ENCODE peak calls at places on chromosomes 4 and X, in seven cellular contexts. P is A549, H is GM12878, K is HCT116, S is H1, Z is HepG2, N is endothelial cell of umbilical vein. C is an unnamed sample.

GRCh38 chrX:23844502-23845138 is 61.6 kb downstream of the SAT1 start:
- DNase-seq in H (no peak), P (no peak), K (no peak), S (no peak), Z (peak; percentile 65), N (peak; percentile 83), C (peak; percentile 72)

GRCh38 chr4:147815741-147816140 is 83.9 kb downstream of the ARHGAP10 start:
- DNase-seq in H (no peak), Z (no peak), P (no peak), K (no peak), S (no peak), N (no peak), C (no peak)

GRCh38 chr4:178611062-178611461 is 1168.8 kb upstream of the AGA start:
- DNase-seq in P (no peak), H (no peak), S (no peak), K (no peak), Z (no peak), N (no peak), C (no peak)

GRCh38 chr4:88623097-88623496 is 30.8 kb downstream of the HERC3 start:
- DNase-seq in Z (peak; percentile 24), P (peak; percentile 77), H (no peak), K (no peak), S (no peak), N (no peak), C (peak; percentile 2)

GRCh38 chr4:172927096-172927495 is 241.5 kb upstream of the GALNT7 start:
- DNase-seq in Z (no peak), P (no peak), H (no peak), S (no peak), K (no peak), N (peak; percentile 37), C (no peak)

GRCh38 chrX:123138473-123138872 is 45.6 kb upstream of the GRIA3 start:
- DNase-seq in N (no peak), K (no peak), S (no peak), Z (no peak), H (no peak), P (no peak), C (no peak)

GRCh38 chrX:20514358-20514757 is 247.6 kb upstream of the RPS6KA3 start:
- DNase-seq in Z (peak; percentile 16), N (peak; percentile 65), K (peak; percentile 58), P (peak; percentile 60), S (no peak), H (no peak), C (peak; percentile 46)

GRCh38 chrX:149512225-149512885 is 7.2 kb upstream of the IDS start:
- DNase-seq in K (no peak), Z (peak; percentile 49), S (no peak), P (peak; percentile 56), H (peak; percentile 13), N (peak; percentile 55), C (peak; percentile 68)

GRCh38 chrX:7346021-7346420 is 198.1 kb upstream of the PUDP start:
- DNase-seq in S (no peak), H (no peak), K (no peak), P (no peak), Z (no peak), N (no peak), C (no peak)

GRCh38 chrX:8668797-8669196 is 63.1 kb downstream of the ANOS1 start:
- DNase-seq in Z (no peak), S (no peak), N (peak; percentile 32), P (no peak), H (no peak), K (no peak), C (peak; percentile 63)

GRCh38 chrX:39532761-39533160 is 565.0 kb downstream of the BCOR start:
- DNase-seq in N (no peak), Z (no peak), H (no peak), S (no peak), K (no peak), P (no peak), C (no peak)

DNA sequence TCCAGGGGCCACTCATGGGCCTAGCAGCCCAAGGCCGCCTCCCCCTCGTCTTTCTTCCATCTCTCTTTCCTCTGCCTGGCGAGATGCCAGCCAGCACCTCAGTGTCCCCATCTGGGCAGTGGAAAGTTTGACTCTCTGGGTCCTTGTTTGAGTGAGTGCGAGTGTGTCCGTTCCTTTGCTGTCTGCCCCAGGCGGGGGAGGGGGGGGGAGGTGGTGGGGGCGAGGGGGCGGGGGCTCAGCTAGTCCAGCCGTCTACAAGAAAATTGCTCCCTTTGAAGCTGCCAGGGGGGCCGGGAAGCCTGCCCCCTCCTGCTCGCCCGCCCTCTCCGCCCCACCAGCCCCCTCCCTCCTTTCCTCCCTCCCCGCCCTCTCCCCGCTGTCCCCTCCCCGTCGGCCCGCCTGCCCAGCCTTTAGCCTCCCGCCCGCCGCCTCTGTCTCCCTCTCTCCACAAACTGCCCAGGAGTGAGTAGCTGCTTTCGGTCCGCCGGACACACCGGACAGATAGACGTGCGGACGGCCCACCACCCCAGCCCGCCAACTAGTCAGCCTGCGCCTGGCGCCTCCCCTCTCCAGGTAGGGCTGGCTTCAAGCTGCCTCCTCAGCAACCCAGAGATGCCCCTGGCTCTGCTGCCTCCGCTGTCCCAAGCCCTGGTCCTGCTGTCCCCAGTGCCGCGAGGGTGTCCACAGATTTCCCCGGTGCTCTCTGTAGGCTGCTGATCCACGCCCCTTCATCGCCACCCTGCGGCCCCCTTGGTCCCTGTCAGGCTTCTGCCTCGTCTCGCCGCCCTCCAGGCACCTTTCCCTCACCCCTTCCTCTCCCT is at the start of gene BGN:
- DNase-seq in K (no peak), H (no peak), N (peak; percentile 81), Z (peak; percentile 26), P (no peak), S (no peak), C (no peak)
- H3K4me3 ChIP-seq in K (no peak within 1 kb of the TSS), H (no peak within 1 kb of the TSS), N (peak within 1 kb of the TSS; percentile 78), Z (peak within 1 kb of the TSS; percentile 7), P (no peak within 1 kb of the TSS), S (peak within 1 kb of the TSS; percentile 3), C (no peak within 1 kb of the TSS)

DNA sequence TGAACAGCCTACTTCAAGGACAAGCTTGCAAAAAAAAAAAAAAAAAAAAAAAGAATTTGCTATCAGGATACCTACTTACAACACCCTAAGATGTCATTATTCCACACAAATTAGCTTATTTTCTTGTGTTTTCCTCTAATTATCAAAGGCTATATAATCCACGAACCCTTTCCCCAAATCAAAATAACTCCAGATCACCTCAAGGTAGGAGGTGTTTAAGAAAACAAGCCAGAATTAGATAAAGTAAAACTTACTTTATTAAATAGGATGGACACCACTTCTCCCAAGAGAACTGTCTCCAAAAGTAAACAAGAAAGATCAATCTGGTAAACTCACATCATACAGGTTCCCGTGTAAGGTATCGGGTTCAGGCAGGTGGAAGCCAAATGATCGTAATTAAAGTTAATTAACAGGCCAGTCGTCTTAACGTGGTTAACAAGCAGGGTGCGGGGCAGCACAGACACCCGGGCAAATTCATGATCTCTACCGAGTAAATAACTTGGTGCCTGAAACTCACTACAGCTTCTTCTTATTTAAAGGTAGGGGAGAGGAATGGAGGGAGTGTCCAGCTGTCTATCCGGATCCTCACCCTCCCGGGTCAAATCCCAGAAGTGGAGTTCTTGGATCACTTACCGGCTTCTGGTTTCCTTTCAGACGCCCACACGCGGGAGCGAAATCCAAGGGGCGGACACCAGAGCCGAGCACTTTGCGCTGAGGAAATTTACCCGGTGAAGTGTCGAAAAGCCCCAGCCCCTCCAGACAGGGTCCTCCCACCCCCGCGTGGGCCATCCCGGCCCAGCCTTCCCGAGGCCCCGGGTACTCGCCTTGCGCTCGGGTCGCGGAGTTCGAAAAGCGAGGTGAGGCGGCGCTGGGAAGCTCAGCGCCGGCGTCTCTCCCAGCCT is 708 bp downstream of the ARAP2 start:
- DNase-seq in N (no peak), H (no peak), S (no peak), Z (no peak), P (peak; percentile 3), K (no peak), C (no peak)
- TF ChIP-seq POLR2A in N (no peak), H (no peak), S (no peak), Z (no peak), P (no peak), K (no peak), C (no peak)

GRCh38 chrX:41723305-41723704 is 676 bp upstream of the GPR82 start:
- DNase-seq in H (no peak), P (no peak), K (no peak), Z (no peak), N (no peak), S (no peak), C (no peak)
- TF ChIP-seq MAX in H (no peak), P (no peak), K (no peak), Z (no peak), N (no peak), S (no peak), C (no peak)

GRCh38 chr4:22072726-22073125 is 124.2 kb upstream of the KCNIP4 start:
- DNase-seq in Z (no peak), S (no peak), H (no peak), P (no peak), N (no peak), K (no peak), C (no peak)
- H3K4me3 ChIP-seq in Z (no peak overlapping the region), S (no peak overlapping the region), H (no peak overlapping the region), P (no peak overlapping the region), N (no peak overlapping the region), K (no peak overlapping the region), C (no peak overlapping the region)

GRCh38 chr4:20696815-20697214 is 3.4 kb upstream of the PACRGL start:
- DNase-seq in H (no peak), S (no peak), Z (no peak), K (no peak), N (no peak), P (no peak), C (no peak)

GRCh38 chr4:20698382-20698781 is 1.9 kb upstream of the PACRGL start:
- DNase-seq in S (no peak), Z (no peak), K (no peak), N (no peak), P (no peak), H (no peak), C (peak; percentile 83)

GRCh38 chr4:20698820-20699219 is 1.4 kb upstream of the PACRGL start:
- DNase-seq in Z (no peak), N (no peak), K (no peak), H (no peak), S (no peak), P (no peak), C (peak; percentile 23)

DNA sequence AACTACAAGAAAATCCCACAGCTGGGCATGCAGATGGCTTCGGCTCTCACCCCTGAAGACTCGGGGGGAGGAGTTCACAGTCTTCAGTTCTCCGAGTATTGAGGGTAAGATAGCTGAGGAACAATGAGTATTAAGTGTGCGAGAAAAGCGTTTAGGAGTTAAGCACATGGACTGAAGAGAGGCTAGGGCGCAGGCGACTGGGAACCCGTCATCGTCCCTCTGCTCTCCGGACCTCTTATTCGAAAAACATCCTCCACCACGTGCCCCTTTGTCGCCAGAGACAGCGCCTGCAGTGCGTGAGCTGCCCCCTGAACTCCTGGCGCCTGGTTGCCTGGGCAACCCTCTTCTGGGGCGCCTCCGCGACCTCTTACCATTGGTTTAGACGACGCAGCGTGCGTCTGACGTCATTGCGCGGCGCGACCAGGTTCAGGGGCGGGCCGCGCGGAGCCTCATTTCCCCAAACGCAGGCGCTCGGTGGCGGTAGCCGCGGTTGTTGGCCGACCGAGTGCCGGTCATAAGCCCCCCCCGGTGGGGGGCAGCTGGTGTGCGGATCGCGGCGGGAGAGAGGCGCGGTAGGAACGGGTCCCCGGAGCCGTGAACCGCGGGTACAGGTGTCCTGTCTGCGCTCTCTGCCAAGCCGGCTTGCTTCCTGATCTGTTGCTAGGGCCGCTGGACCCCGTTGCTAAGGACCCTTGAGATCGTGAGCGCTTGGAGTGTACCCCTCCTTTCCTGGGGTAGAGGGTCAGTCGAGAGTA is at the start of gene PACRGL:
- DNase-seq in H (peak; percentile 50), Z (peak; percentile 91), P (peak; percentile 90), S (peak; percentile 86), K (peak; percentile 88), N (peak; percentile 94), C (peak; percentile 97)
- TF ChIP-seq POLR2A in H (peak; percentile 82), Z (peak; percentile 77), P (peak; percentile 26), S (peak; percentile 80), K (peak; percentile 67), N (peak; percentile 43), C (peak; percentile 68)

C was measured in NB4.